ENCODE peak calls at places on chromosomes 6 and 20, in seven cellular contexts. V is activated naive CD4-positive, alpha-beta T cell treated with Interleukin-2 at 50 U/mL for 16 hours; M is Daoy; N is stimulated activated CD8-positive, alpha-beta memory T cell treated with anti-CD3 and anti-CD28 coated beads, Interleukin-4, amount 100 ng/mL, for 24 hours; J is midbrain; E is GF-D8; F is activated T-helper 1 cell treated with anti-CD3 and anti-CD28 coated beads, Interleukin-2, amount 50 U/mL, for 16 hours. Y is an unnamed sample.

GRCh38 chr20:10769700-10770099 is 95.9 kb upstream of the JAG1 start:
- DNase-seq in N (no peak), E (no peak), V (no peak), J (no peak), F (no peak), M (peak; percentile 13), Y (no peak)

GRCh38 chr6:157198425-157199279 is 124.7 kb downstream of the TMEM242 start:
- DNase-seq in F (no peak), V (no peak), J (no peak), E (no peak), M (no peak), N (no peak), Y (no peak)

GRCh38 chr6:5854900-5855299 is 151.8 kb downstream of the NRN1 start:
- DNase-seq in M (no peak), J (no peak), F (no peak), E (no peak), V (no peak), N (no peak), Y (no peak)

GRCh38 chr6:72497186-72497585 is 124.7 kb upstream of the KCNQ5 start:
- DNase-seq in E (no peak), N (no peak), F (no peak), V (no peak), M (no peak), J (no peak), Y (no peak)

GRCh38 chr6:43584892-43585570 is 9.0 kb downstream of the POLH start:
- DNase-seq in E (no peak), F (no peak), N (no peak), M (no peak), V (no peak), J (no peak), Y (no peak)

GRCh38 chr6:160093946-160094345 is 27.7 kb upstream of the SLC22A1 start:
- DNase-seq in F (no peak), N (no peak), E (no peak), J (no peak), V (no peak), M (no peak), Y (no peak)

GRCh38 chr6:37882724-37883413 is 63.3 kb downstream of the ZFAND3 start:
- DNase-seq in E (no peak), M (no peak), V (no peak), J (no peak), N (no peak), F (no peak), Y (no peak)

GRCh38 chr6:31952140-31952805 is 6.4 kb downstream of the CFB start:
- DNase-seq in N (no peak), V (peak; percentile 38), M (peak; percentile 68), J (peak; percentile 29), F (no peak), E (no peak), Y (no peak)

GRCh38 chr6:10411131-10411914 is 3.6 kb downstream of the TFAP2A start:
- DNase-seq in V (no peak), M (no peak), F (no peak), N (no peak), J (no peak), E (no peak), Y (no peak)

GRCh38 chr20:4112490-4113420 is 97.4 kb upstream of the RNF24 start:
- DNase-seq in V (peak; percentile 18), M (peak; percentile 84), E (no peak), F (no peak), J (no peak), N (no peak), Y (no peak)

GRCh38 chr6:36912583-36912982 is 26.8 kb downstream of the C6orf89 start:
- DNase-seq in N (peak; percentile 30), M (peak; percentile 84), F (no peak), J (no peak), V (peak; percentile 70), E (no peak), Y (peak; percentile 42)